ENCODE peak calls at places on chromosomes 3 and 15, in seven cellular contexts. U is lower leg skin; O is AG08396; I is activated CD8-positive, alpha-beta memory T cell treated with anti-CD3 and anti-CD28 coated beads for 48 hours; H is LoVo; R is mesothelial cell of epicardium; K is COR-L47. Q is an unnamed sample.

GRCh38 chr15:78327442-78327841 is 12.7 kb upstream of the CRABP1 start:
- DNase-seq in U (no peak), O (no peak), I (no peak), H (no peak), R (no peak), K (no peak), Q (no peak)

GRCh38 chr15:92715753-92716152 is 60.2 kb upstream of the FAM174B start:
- DNase-seq in U (peak; percentile 12), O (no peak), I (no peak), H (no peak), R (no peak), K (no peak), Q (no peak)

GRCh38 chr15:53982876-53983275 is 4.6 kb downstream of the UNC13C start:
- DNase-seq in U (no peak), O (no peak), I (no peak), H (no peak), R (no peak), K (no peak), Q (no peak)

GRCh38 chr15:37053070-37053653 is 47.2 kb downstream of the MEIS2 start:
- DNase-seq in U (no peak), O (no peak), I (no peak), H (no peak), R (no peak), K (no peak), Q (peak; percentile 98)

GRCh38 chr3:23206371-23206770 is 3.2 kb downstream of the UBE2E2 start:
- DNase-seq in U (no peak), O (no peak), I (no peak), H (no peak), R (no peak), K (no peak), Q (no peak)

GRCh38 chr3:193883551-193883950 is 252.4 kb upstream of the HES1 start:
- DNase-seq in U (no peak), O (no peak), I (no peak), H (peak; percentile 46), R (no peak), K (no peak), Q (peak; percentile 86)

GRCh38 chr3:188914556-188914955 is 257.2 kb upstream of the TPRG1 start:
- DNase-seq in U (no peak), O (no peak), I (no peak), H (no peak), R (no peak), K (no peak), Q (no peak)

GRCh38 chr3:9754678-9755077 is 4.9 kb downstream of the OGG1 start:
- DNase-seq in U (no peak), O (no peak), I (no peak), H (no peak), R (no peak), K (no peak), Q (no peak)

GRCh38 chr3:39141211-39141995 is 12.0 kb downstream of the CSRNP1 start:
- DNase-seq in U (peak; percentile 93), O (peak; percentile 37), I (no peak), H (peak; percentile 62), R (no peak), K (peak; percentile 21), Q (peak; percentile 66)

GRCh38 chr3:193544289-193544688 is 10.4 kb downstream of the ATP13A4 start:
- DNase-seq in U (no peak), O (no peak), I (no peak), H (no peak), R (no peak), K (no peak), Q (no peak)

GRCh38 chr15:69973102-69973714 is 124.5 kb downstream of the TLE3 start:
- DNase-seq in U (peak; percentile 56), O (no peak), I (no peak), H (peak; percentile 71), R (no peak), K (no peak), Q (peak; percentile 70)

GRCh38 chr3:10164546-10165393 is at the start of gene IRAK2:
- DNase-seq in U (peak; percentile 96), O (peak; percentile 93), I (peak; percentile 23), H (peak; percentile 78), R (peak; percentile 51), K (no peak), Q (peak; percentile 56)

GRCh38 chr3:171680690-171681416 is 129.4 kb downstream of the PLD1 start:
- DNase-seq in U (no peak), O (no peak), I (no peak), H (no peak), R (no peak), K (no peak), Q (no peak)

GRCh38 chr15:77285057-77285456 is 134.8 kb downstream of the PEAK1 start:
- DNase-seq in U (no peak), O (no peak), I (no peak), H (no peak), R (no peak), K (no peak), Q (no peak)

GRCh38 chr3:37174532-37175126 is at the start of gene LRRFIP2:
- DNase-seq in U (no peak), O (peak; percentile 50), I (no peak), H (peak; percentile 9), R (no peak), K (no peak), Q (peak; percentile 71)

GRCh38 chr3:48301814-48302194 is 31.7 kb downstream of the SPINK8 start:
- DNase-seq in U (no peak), O (peak; percentile 50), I (no peak), H (peak; percentile 65), R (no peak), K (peak; percentile 3), Q (peak; percentile 23)